ENCODE peak calls at places on chromosomes 3 and 15, in seven cellular contexts. One of them, this sample, is unnamed. For H3K4me1 and H3K36me3, the result is how much of the 10 kb centered on the place peaks cover.

GRCh38 chr3:50503504-50503903 is at the start of gene CACNA2D2:
- DNase-seq in Peyer's patch: peak
- DNase-seq in ovary: peak
- DNase-seq in CD8-positive, alpha-beta memory T cell: peak
- DNase-seq in GM23338: peak
- DNase-seq in mesenchymal stem cell: no peak
- DNase-seq in endothelial cell of umbilical vein: no peak
- DNase-seq in this sample: peak

GRCh38 chr15:71088683-71089082 is 26.6 kb upstream of the THSD4 start:
- DNase-seq in Peyer's patch: no peak
- DNase-seq in ovary: no peak
- DNase-seq in CD8-positive, alpha-beta memory T cell: no peak
- DNase-seq in GM23338: no peak
- DNase-seq in mesenchymal stem cell: no peak
- DNase-seq in endothelial cell of umbilical vein: no peak
- DNase-seq in this sample: no peak

GRCh38 chr15:85475317-85475701 is 94.9 kb downstream of the AKAP13 start:
- DNase-seq in Peyer's patch: no peak
- DNase-seq in ovary: no peak
- DNase-seq in CD8-positive, alpha-beta memory T cell: no peak
- DNase-seq in GM23338: no peak
- DNase-seq in mesenchymal stem cell: no peak
- DNase-seq in endothelial cell of umbilical vein: peak
- DNase-seq in this sample: no peak

GRCh38 chr3:55059027-55059629 is 131.3 kb upstream of the LRTM1 start:
- DNase-seq in Peyer's patch: no peak
- DNase-seq in ovary: no peak
- DNase-seq in CD8-positive, alpha-beta memory T cell: no peak
- DNase-seq in GM23338: no peak
- DNase-seq in mesenchymal stem cell: peak
- DNase-seq in endothelial cell of umbilical vein: no peak
- DNase-seq in this sample: no peak

GRCh38 chr3:152295344-152295743 is 26.6 kb downstream of the MBNL1 start:
- DNase-seq in Peyer's patch: no peak
- DNase-seq in ovary: no peak
- DNase-seq in CD8-positive, alpha-beta memory T cell: no peak
- DNase-seq in GM23338: no peak
- DNase-seq in mesenchymal stem cell: no peak
- DNase-seq in endothelial cell of umbilical vein: no peak
- DNase-seq in this sample: no peak

GRCh38 chr3:184414418-184415228 is 34.8 kb downstream of the CHRD start:
- DNase-seq in Peyer's patch: peak
- DNase-seq in ovary: no peak
- DNase-seq in CD8-positive, alpha-beta memory T cell: no peak
- DNase-seq in GM23338: no peak
- DNase-seq in mesenchymal stem cell: no peak
- DNase-seq in endothelial cell of umbilical vein: no peak
- DNase-seq in this sample: no peak

GRCh38 chr3:52973806-52974205 is 72.1 kb downstream of the SFMBT1 start:
- DNase-seq in Peyer's patch: no peak
- DNase-seq in ovary: no peak
- DNase-seq in CD8-positive, alpha-beta memory T cell: no peak
- DNase-seq in GM23338: no peak
- DNase-seq in mesenchymal stem cell: no peak
- DNase-seq in endothelial cell of umbilical vein: peak
- DNase-seq in this sample: no peak

GRCh38 chr15:84143753-84144314 is 91.7 kb upstream of the GOLGA6L4 start:
- DNase-seq in Peyer's patch: no peak
- DNase-seq in ovary: no peak
- DNase-seq in CD8-positive, alpha-beta memory T cell: no peak
- DNase-seq in GM23338: no peak
- DNase-seq in mesenchymal stem cell: no peak
- DNase-seq in endothelial cell of umbilical vein: no peak
- DNase-seq in this sample: no peak

GRCh38 chr15:64776402-64776786 is 1.0 kb upstream of the RBPMS2 start:
- DNase-seq in Peyer's patch: no peak
- DNase-seq in ovary: peak
- DNase-seq in CD8-positive, alpha-beta memory T cell: no peak
- DNase-seq in GM23338: peak
- DNase-seq in mesenchymal stem cell: no peak
- DNase-seq in endothelial cell of umbilical vein: no peak
- DNase-seq in this sample: no peak

GRCh38 chr3:29745237-29745870 is 464.5 kb downstream of the RBMS3 start:
- DNase-seq in Peyer's patch: no peak
- DNase-seq in ovary: no peak
- DNase-seq in CD8-positive, alpha-beta memory T cell: no peak
- DNase-seq in GM23338: no peak
- DNase-seq in mesenchymal stem cell: no peak
- DNase-seq in endothelial cell of umbilical vein: peak
- DNase-seq in this sample: no peak

GRCh38 chr3:113051222-113051804 is 60.5 kb downstream of the GTPBP8 start:
- DNase-seq in Peyer's patch: peak
- DNase-seq in ovary: peak
- DNase-seq in CD8-positive, alpha-beta memory T cell: peak
- DNase-seq in GM23338: peak
- DNase-seq in mesenchymal stem cell: peak
- DNase-seq in endothelial cell of umbilical vein: peak
- DNase-seq in this sample: peak

GRCh38 chr3:106485802-106486201 is 617.0 kb upstream of the CBLB start:
- DNase-seq in Peyer's patch: no peak
- DNase-seq in ovary: no peak
- DNase-seq in CD8-positive, alpha-beta memory T cell: no peak
- DNase-seq in GM23338: no peak
- DNase-seq in mesenchymal stem cell: no peak
- DNase-seq in endothelial cell of umbilical vein: no peak
- DNase-seq in this sample: no peak

GRCh38 chr3:106488288-106488687 is 619.5 kb upstream of the CBLB start:
- DNase-seq in Peyer's patch: no peak
- DNase-seq in ovary: no peak
- DNase-seq in CD8-positive, alpha-beta memory T cell: no peak
- DNase-seq in GM23338: no peak
- DNase-seq in mesenchymal stem cell: no peak
- DNase-seq in endothelial cell of umbilical vein: no peak
- DNase-seq in this sample: no peak

GRCh38 chr3:106482436-106482835 is 613.6 kb upstream of the CBLB start:
- DNase-seq in Peyer's patch: no peak
- DNase-seq in ovary: no peak
- DNase-seq in CD8-positive, alpha-beta memory T cell: no peak
- DNase-seq in GM23338: no peak
- DNase-seq in mesenchymal stem cell: no peak
- DNase-seq in endothelial cell of umbilical vein: no peak
- DNase-seq in this sample: no peak

DNA sequence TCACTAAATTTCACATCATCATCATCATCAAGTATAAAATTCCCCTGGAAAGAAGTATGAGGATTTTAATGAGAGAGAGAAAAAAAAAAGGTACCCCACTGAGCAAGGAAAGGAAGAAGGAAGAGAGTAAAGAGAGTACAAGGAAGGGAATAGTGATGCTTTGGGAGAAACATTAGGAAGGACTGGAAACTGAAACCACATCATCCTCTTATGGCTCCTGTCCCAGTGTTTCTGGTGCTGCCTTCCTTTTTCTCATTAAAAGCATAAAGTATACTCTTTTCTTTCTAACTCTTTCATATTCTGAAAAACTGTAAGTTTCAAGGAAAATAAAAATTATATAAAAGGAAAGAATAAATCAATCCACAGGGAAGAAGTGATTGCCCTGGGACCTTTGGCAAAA is 616.4 kb upstream of the CBLB start:
- DNase-seq in Peyer's patch: no peak
- DNase-seq in ovary: no peak
- DNase-seq in CD8-positive, alpha-beta memory T cell: no peak
- DNase-seq in GM23338: no peak
- DNase-seq in mesenchymal stem cell: peak
- DNase-seq in endothelial cell of umbilical vein: no peak
- DNase-seq in this sample: no peak
- H3K4me3 ChIP-seq in Peyer's patch: no peak
- H3K4me3 ChIP-seq in ovary: no peak
- H3K4me3 ChIP-seq in CD8-positive, alpha-beta memory T cell: no peak
- H3K4me3 ChIP-seq in GM23338: no peak
- H3K4me3 ChIP-seq in mesenchymal stem cell: no peak
- H3K4me3 ChIP-seq in endothelial cell of umbilical vein: no peak
- H3K4me3 ChIP-seq in this sample: no peak

GRCh38 chr3:43997788-43998373 is 243.8 kb upstream of the TOPAZ1 start:
- DNase-seq in Peyer's patch: no peak
- DNase-seq in ovary: no peak
- DNase-seq in CD8-positive, alpha-beta memory T cell: no peak
- DNase-seq in GM23338: peak
- DNase-seq in mesenchymal stem cell: no peak
- DNase-seq in endothelial cell of umbilical vein: no peak
- DNase-seq in this sample: no peak

GRCh38 chr3:43998374-43998840 is 243.3 kb upstream of the TOPAZ1 start:
- DNase-seq in Peyer's patch: no peak
- DNase-seq in ovary: no peak
- DNase-seq in CD8-positive, alpha-beta memory T cell: no peak
- DNase-seq in GM23338: peak
- DNase-seq in mesenchymal stem cell: peak
- DNase-seq in endothelial cell of umbilical vein: no peak
- DNase-seq in this sample: no peak

GRCh38 chr3:43995078-43995928 is 246.4 kb upstream of the TOPAZ1 start:
- DNase-seq in Peyer's patch: peak
- DNase-seq in ovary: no peak
- DNase-seq in CD8-positive, alpha-beta memory T cell: no peak
- DNase-seq in GM23338: peak
- DNase-seq in mesenchymal stem cell: peak
- DNase-seq in endothelial cell of umbilical vein: no peak
- DNase-seq in this sample: no peak

GRCh38 chr3:43995929-43996378 is 245.7 kb upstream of the TOPAZ1 start:
- DNase-seq in Peyer's patch: no peak
- DNase-seq in ovary: no peak
- DNase-seq in CD8-positive, alpha-beta memory T cell: no peak
- DNase-seq in GM23338: peak
- DNase-seq in mesenchymal stem cell: no peak
- DNase-seq in endothelial cell of umbilical vein: no peak
- DNase-seq in this sample: no peak

DNA sequence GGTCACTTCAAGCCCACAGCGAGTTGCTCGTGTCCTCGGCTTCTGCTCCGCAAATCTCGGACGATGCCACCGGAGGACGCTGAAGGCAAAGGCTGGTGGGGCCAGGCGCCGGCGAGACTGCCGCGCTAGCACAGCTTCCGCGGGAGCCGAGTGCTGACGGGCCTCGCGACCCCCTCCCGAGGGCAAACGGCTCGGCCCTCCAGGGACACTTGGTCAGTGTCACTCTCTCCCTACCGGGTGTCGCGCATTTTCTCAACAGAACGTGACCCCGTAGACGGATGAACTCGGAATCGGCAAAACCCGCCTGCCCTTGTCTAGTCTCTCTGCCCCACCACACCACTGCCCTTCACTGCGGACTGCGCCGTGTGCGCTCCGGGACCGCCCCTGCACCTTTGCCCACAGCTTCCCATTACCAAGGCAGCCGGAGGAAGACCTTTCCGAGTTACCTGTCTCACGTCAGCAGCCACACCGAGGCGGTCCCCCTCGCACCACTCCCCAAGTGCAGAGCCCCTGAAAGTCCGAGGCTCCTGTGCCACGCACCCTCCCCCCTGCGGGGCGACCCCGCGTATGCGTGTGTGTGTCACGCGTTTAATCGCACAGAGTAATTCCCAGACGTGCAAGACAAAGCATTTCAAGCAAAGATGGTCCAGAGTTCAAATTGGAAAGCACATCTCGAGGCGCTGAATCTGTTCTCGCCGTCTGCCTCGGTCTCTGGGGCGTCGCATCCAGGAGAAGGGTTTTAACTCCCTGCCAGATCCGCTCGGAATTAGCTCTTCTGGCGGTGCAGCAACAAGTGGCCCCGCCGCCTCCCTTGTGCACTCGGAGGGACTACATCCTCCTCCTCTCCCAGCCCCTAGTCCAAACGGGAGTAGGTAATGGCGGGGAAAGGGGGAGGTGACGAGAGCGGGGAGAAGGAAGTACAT is 245.0 kb upstream of the TOPAZ1 start:
- DNase-seq in Peyer's patch: peak
- DNase-seq in ovary: no peak
- DNase-seq in CD8-positive, alpha-beta memory T cell: no peak
- DNase-seq in GM23338: peak
- DNase-seq in mesenchymal stem cell: peak
- DNase-seq in endothelial cell of umbilical vein: peak
- DNase-seq in this sample: no peak
- H3K4me1 ChIP-seq in Peyer's patch: under half
- H3K4me1 ChIP-seq in ovary: under half
- H3K4me1 ChIP-seq in CD8-positive, alpha-beta memory T cell: under half
- H3K4me1 ChIP-seq in GM23338: under half
- H3K4me1 ChIP-seq in mesenchymal stem cell: under half
- H3K4me1 ChIP-seq in endothelial cell of umbilical vein: under half
- H3K4me1 ChIP-seq in this sample: half or more

DNA sequence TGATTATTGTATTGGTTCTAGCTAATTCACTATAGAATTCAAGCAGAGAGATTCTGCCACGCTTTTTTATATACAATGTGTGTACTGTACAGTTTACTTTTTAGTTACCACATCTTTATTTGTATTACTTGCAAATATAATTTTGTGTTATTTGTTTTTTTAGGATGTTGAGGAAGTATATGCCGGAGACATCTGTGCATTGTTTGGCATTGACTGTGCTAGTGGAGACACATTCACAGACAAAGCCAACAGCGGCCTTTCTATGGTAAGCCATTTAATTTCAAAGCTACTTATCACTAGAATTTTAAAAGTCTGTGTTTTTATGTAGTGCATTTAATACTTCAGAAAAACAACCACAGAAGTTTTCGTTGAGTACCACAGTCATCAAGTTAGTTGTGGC is 11.7 kb downstream of the LXN start:
- DNase-seq in Peyer's patch: no peak
- DNase-seq in ovary: no peak
- DNase-seq in CD8-positive, alpha-beta memory T cell: no peak
- DNase-seq in GM23338: no peak
- DNase-seq in mesenchymal stem cell: no peak
- DNase-seq in endothelial cell of umbilical vein: peak
- DNase-seq in this sample: no peak
- H3K36me3 ChIP-seq in Peyer's patch: under half
- H3K36me3 ChIP-seq in ovary: under half
- H3K36me3 ChIP-seq in CD8-positive, alpha-beta memory T cell: under half
- H3K36me3 ChIP-seq in GM23338: under half
- H3K36me3 ChIP-seq in mesenchymal stem cell: half or more
- H3K36me3 ChIP-seq in endothelial cell of umbilical vein: under half
- H3K36me3 ChIP-seq in this sample: half or more

GRCh38 chr15:57384024-57384423 is 7.7 kb downstream of the CGNL1 start:
- DNase-seq in Peyer's patch: no peak
- DNase-seq in ovary: no peak
- DNase-seq in CD8-positive, alpha-beta memory T cell: no peak
- DNase-seq in GM23338: no peak
- DNase-seq in mesenchymal stem cell: no peak
- DNase-seq in endothelial cell of umbilical vein: no peak
- DNase-seq in this sample: no peak

GRCh38 chr15:57387644-57388076 is 11.4 kb downstream of the CGNL1 start:
- DNase-seq in Peyer's patch: no peak
- DNase-seq in ovary: no peak
- DNase-seq in CD8-positive, alpha-beta memory T cell: no peak
- DNase-seq in GM23338: peak
- DNase-seq in mesenchymal stem cell: no peak
- DNase-seq in endothelial cell of umbilical vein: peak
- DNase-seq in this sample: no peak

GRCh38 chr15:57384816-57385215 is 8.5 kb downstream of the CGNL1 start:
- DNase-seq in Peyer's patch: no peak
- DNase-seq in ovary: no peak
- DNase-seq in CD8-positive, alpha-beta memory T cell: no peak
- DNase-seq in GM23338: no peak
- DNase-seq in mesenchymal stem cell: peak
- DNase-seq in endothelial cell of umbilical vein: peak
- DNase-seq in this sample: no peak

GRCh38 chr15:57387011-57387410 is 10.7 kb downstream of the CGNL1 start:
- DNase-seq in Peyer's patch: no peak
- DNase-seq in ovary: no peak
- DNase-seq in CD8-positive, alpha-beta memory T cell: no peak
- DNase-seq in GM23338: no peak
- DNase-seq in mesenchymal stem cell: no peak
- DNase-seq in endothelial cell of umbilical vein: no peak
- DNase-seq in this sample: no peak

GRCh38 chr15:57385923-57386390 is 9.7 kb downstream of the CGNL1 start:
- DNase-seq in Peyer's patch: no peak
- DNase-seq in ovary: no peak
- DNase-seq in CD8-positive, alpha-beta memory T cell: no peak
- DNase-seq in GM23338: peak
- DNase-seq in mesenchymal stem cell: no peak
- DNase-seq in endothelial cell of umbilical vein: no peak
- DNase-seq in this sample: no peak
- H3K4me3 ChIP-seq in Peyer's patch: no peak
- H3K4me3 ChIP-seq in ovary: no peak
- H3K4me3 ChIP-seq in CD8-positive, alpha-beta memory T cell: no peak
- H3K4me3 ChIP-seq in GM23338: peak
- H3K4me3 ChIP-seq in mesenchymal stem cell: no peak
- H3K4me3 ChIP-seq in endothelial cell of umbilical vein: no peak
- H3K4me3 ChIP-seq in this sample: no peak